ENCODE peak calls at places on chromosomes 1 and 21, in five cellular contexts. One of them, this sample, is unnamed.

GRCh38 chr1:118254483-118254882 is 69.5 kb upstream of the SPAG17 start:
- DNase-seq in WERI-Rb-1: no peak
- DNase-seq in fibroblast of the conjunctiva: no peak
- DNase-seq in putamen: no peak
- DNase-seq in erythroblast: no peak
- DNase-seq in this sample: no peak

GRCh38 chr1:236645016-236645680 is 40.8 kb upstream of the HEATR1 start:
- DNase-seq in fibroblast of the conjunctiva: no peak
- DNase-seq in erythroblast: no peak
- DNase-seq in WERI-Rb-1: no peak
- DNase-seq in putamen: no peak
- DNase-seq in this sample: no peak

GRCh38 chr1:111894497-111894896 is 95.0 kb downstream of the KCND3 start:
- DNase-seq in putamen: no peak
- DNase-seq in fibroblast of the conjunctiva: no peak
- DNase-seq in WERI-Rb-1: no peak
- DNase-seq in erythroblast: no peak
- DNase-seq in this sample: no peak

GRCh38 chr1:100483230-100483629 is 54.7 kb upstream of the GPR88 start:
- DNase-seq in erythroblast: no peak
- DNase-seq in putamen: no peak
- DNase-seq in WERI-Rb-1: no peak
- DNase-seq in fibroblast of the conjunctiva: no peak
- DNase-seq in this sample: no peak

GRCh38 chr1:111725192-111725591 is 14.0 kb downstream of the INKA2 start:
- DNase-seq in fibroblast of the conjunctiva: no peak
- DNase-seq in WERI-Rb-1: peak; percentile 89
- DNase-seq in putamen: no peak
- DNase-seq in erythroblast: no peak
- DNase-seq in this sample: no peak

GRCh38 chr1:19596065-19596718 is 47.9 kb upstream of the NBL1 start:
- DNase-seq in fibroblast of the conjunctiva: no peak
- DNase-seq in WERI-Rb-1: peak; percentile 11
- DNase-seq in putamen: no peak
- DNase-seq in erythroblast: no peak
- DNase-seq in this sample: peak; percentile 70

GRCh38 chr1:6475381-6476133 is 9.6 kb upstream of the TNFRSF25 start:
- DNase-seq in fibroblast of the conjunctiva: no peak
- DNase-seq in putamen: no peak
- DNase-seq in WERI-Rb-1: peak; percentile 74
- DNase-seq in erythroblast: peak; percentile 42
- DNase-seq in this sample: peak; percentile 64

GRCh38 chr1:226397955-226398636 is 9.8 kb downstream of the PARP1 start:
- DNase-seq in WERI-Rb-1: no peak
- DNase-seq in fibroblast of the conjunctiva: no peak
- DNase-seq in putamen: no peak
- DNase-seq in erythroblast: no peak
- DNase-seq in this sample: no peak

GRCh38 chr1:223611939-223612338 is 53.6 kb downstream of the CAPN8 start:
- DNase-seq in WERI-Rb-1: no peak
- DNase-seq in putamen: no peak
- DNase-seq in erythroblast: no peak
- DNase-seq in fibroblast of the conjunctiva: no peak
- DNase-seq in this sample: no peak

GRCh38 chr21:37525810-37526209 is 159.2 kb downstream of the DYRK1A start:
- DNase-seq in WERI-Rb-1: no peak
- DNase-seq in putamen: no peak
- DNase-seq in fibroblast of the conjunctiva: no peak
- DNase-seq in erythroblast: no peak
- DNase-seq in this sample: no peak

GRCh38 chr1:231612393-231613089 is 14.0 kb upstream of the DISC1 start:
- DNase-seq in putamen: no peak
- DNase-seq in erythroblast: no peak
- DNase-seq in fibroblast of the conjunctiva: no peak
- DNase-seq in WERI-Rb-1: no peak
- DNase-seq in this sample: peak; percentile 86

GRCh38 chr1:54965624-54966340 is 14.6 kb upstream of the TMEM61 start:
- DNase-seq in WERI-Rb-1: no peak
- DNase-seq in fibroblast of the conjunctiva: peak; percentile 22
- DNase-seq in erythroblast: no peak
- DNase-seq in putamen: no peak
- DNase-seq in this sample: peak; percentile 54

GRCh38 chr1:235199441-235199840 is 38.4 kb upstream of the RBM34 start:
- DNase-seq in WERI-Rb-1: no peak
- DNase-seq in fibroblast of the conjunctiva: peak; percentile 20
- DNase-seq in erythroblast: peak; percentile 36
- DNase-seq in putamen: no peak
- DNase-seq in this sample: peak; percentile 85

GRCh38 chr1:189336115-189337100 is 1141.3 kb downstream of the BRINP3 start:
- DNase-seq in WERI-Rb-1: no peak
- DNase-seq in fibroblast of the conjunctiva: no peak
- DNase-seq in erythroblast: no peak
- DNase-seq in putamen: no peak
- DNase-seq in this sample: no peak

GRCh38 chr21:32240708-32241433 is 38.0 kb downstream of the MIS18A start:
- DNase-seq in putamen: no peak
- DNase-seq in WERI-Rb-1: no peak
- DNase-seq in erythroblast: no peak
- DNase-seq in fibroblast of the conjunctiva: no peak
- DNase-seq in this sample: no peak

GRCh38 chr1:151131832-151132675 is 14.4 kb downstream of the SEMA6C start:
- DNase-seq in WERI-Rb-1: no peak
- DNase-seq in fibroblast of the conjunctiva: no peak
- DNase-seq in erythroblast: no peak
- DNase-seq in putamen: no peak
- DNase-seq in this sample: no peak

GRCh38 chr1:154557248-154557938 is 1.1 kb downstream of the UBE2Q1 start:
- DNase-seq in fibroblast of the conjunctiva: no peak
- DNase-seq in erythroblast: no peak
- DNase-seq in WERI-Rb-1: no peak
- DNase-seq in putamen: no peak
- DNase-seq in this sample: peak; percentile 46

GRCh38 chr1:90964444-90965035 is 57.3 kb downstream of the ZNF644 start:
- DNase-seq in putamen: peak; percentile 11
- DNase-seq in fibroblast of the conjunctiva: no peak
- DNase-seq in WERI-Rb-1: no peak
- DNase-seq in erythroblast: peak; percentile 11
- DNase-seq in this sample: peak; percentile 76

GRCh38 chr1:212683357-212683722 is 16.3 kb downstream of the BATF3 start:
- DNase-seq in erythroblast: no peak
- DNase-seq in putamen: no peak
- DNase-seq in WERI-Rb-1: no peak
- DNase-seq in fibroblast of the conjunctiva: no peak
- DNase-seq in this sample: peak; percentile 21

GRCh38 chr1:41455479-41456271 is 28.8 kb downstream of the EDN2 start:
- DNase-seq in fibroblast of the conjunctiva: no peak
- DNase-seq in WERI-Rb-1: no peak
- DNase-seq in putamen: no peak
- DNase-seq in erythroblast: no peak
- DNase-seq in this sample: no peak

This sample was measured in OCI-M1.